ENCODE peak calls at places on chromosome X, in five cellular contexts. One of them, this sample, is unnamed. For H3K4me1, the result is how much of the 10 kb centered on the place peaks cover.

GRCh38 chrX:74500067-74500466 is 78.8 kb downstream of the SLC16A2 start:
- DNase-seq in hepatocyte: no peak
- DNase-seq in Peyer's patch: no peak
- DNase-seq in right cardiac atrium: no peak
- DNase-seq in heart right ventricle: no peak
- DNase-seq in this sample: no peak

GRCh38 chrX:53481093-53481492 is 46.9 kb upstream of the HSD17B10 start:
- DNase-seq in hepatocyte: no peak
- DNase-seq in Peyer's patch: no peak
- DNase-seq in right cardiac atrium: no peak
- DNase-seq in heart right ventricle: no peak
- DNase-seq in this sample: peak

GRCh38 chrX:34197946-34198345 is 65.8 kb upstream of the FAM47A start:
- DNase-seq in hepatocyte: peak
- DNase-seq in Peyer's patch: no peak
- DNase-seq in right cardiac atrium: no peak
- DNase-seq in heart right ventricle: no peak
- DNase-seq in this sample: no peak

GRCh38 chrX:21975827-21976226 is 35.3 kb downstream of the SMS start:
- DNase-seq in hepatocyte: peak
- DNase-seq in Peyer's patch: no peak
- DNase-seq in right cardiac atrium: no peak
- DNase-seq in heart right ventricle: no peak
- DNase-seq in this sample: no peak

GRCh38 chrX:65894138-65894537 is 145.7 kb downstream of the VSIG4 start:
- DNase-seq in hepatocyte: no peak
- DNase-seq in Peyer's patch: no peak
- DNase-seq in right cardiac atrium: no peak
- DNase-seq in heart right ventricle: no peak
- DNase-seq in this sample: no peak

GRCh38 chrX:38639730-38640129 is 78.4 kb downstream of the TSPAN7 start:
- DNase-seq in hepatocyte: no peak
- DNase-seq in Peyer's patch: no peak
- DNase-seq in right cardiac atrium: no peak
- DNase-seq in heart right ventricle: no peak
- DNase-seq in this sample: no peak

GRCh38 chrX:31271615-31272471 is 200.0 kb upstream of the FTHL17 start:
- DNase-seq in hepatocyte: no peak
- DNase-seq in Peyer's patch: no peak
- DNase-seq in right cardiac atrium: no peak
- DNase-seq in heart right ventricle: no peak
- DNase-seq in this sample: no peak

GRCh38 chrX:53717205-53717604 is 30.7 kb upstream of the HUWE1 start:
- DNase-seq in hepatocyte: no peak
- DNase-seq in Peyer's patch: no peak
- DNase-seq in right cardiac atrium: no peak
- DNase-seq in heart right ventricle: no peak
- DNase-seq in this sample: no peak

GRCh38 chrX:153628129-153628528 is 18.9 kb upstream of the DUSP9 start:
- DNase-seq in hepatocyte: no peak
- DNase-seq in Peyer's patch: no peak
- DNase-seq in right cardiac atrium: no peak
- DNase-seq in heart right ventricle: no peak
- DNase-seq in this sample: no peak

GRCh38 chrX:43349363-43349762 is 306.7 kb upstream of the MAOA start:
- DNase-seq in hepatocyte: peak
- DNase-seq in Peyer's patch: no peak
- DNase-seq in right cardiac atrium: no peak
- DNase-seq in heart right ventricle: no peak
- DNase-seq in this sample: peak

GRCh38 chrX:136304493-136304892 is 3.7 kb downstream of the ADGRG4 start:
- DNase-seq in hepatocyte: no peak
- DNase-seq in Peyer's patch: no peak
- DNase-seq in right cardiac atrium: no peak
- DNase-seq in heart right ventricle: no peak
- DNase-seq in this sample: no peak

GRCh38 chrX:130171446-130172126 is at the start of gene RAB33A:
- DNase-seq in hepatocyte: peak
- DNase-seq in Peyer's patch: peak
- DNase-seq in right cardiac atrium: peak
- DNase-seq in heart right ventricle: peak
- DNase-seq in this sample: no peak

GRCh38 chrX:2552621-2553297 is 52.0 kb upstream of the DHRSX start:
- DNase-seq in hepatocyte: peak
- DNase-seq in Peyer's patch: no peak
- DNase-seq in right cardiac atrium: no peak
- DNase-seq in heart right ventricle: no peak
- DNase-seq in this sample: no peak

GRCh38 chrX:49073641-49074575 is at the start of gene PRAF2:
- DNase-seq in hepatocyte: peak
- DNase-seq in Peyer's patch: peak
- DNase-seq in right cardiac atrium: peak
- DNase-seq in heart right ventricle: peak
- DNase-seq in this sample: peak

GRCh38 chrX:14095702-14096101 is 66.0 kb upstream of the GEMIN8 start:
- DNase-seq in hepatocyte: peak
- DNase-seq in Peyer's patch: peak
- DNase-seq in right cardiac atrium: peak
- DNase-seq in heart right ventricle: peak
- DNase-seq in this sample: peak

GRCh38 chrX:637660-638481 is 7.3 kb downstream of the SHOX start:
- DNase-seq in hepatocyte: no peak
- DNase-seq in Peyer's patch: no peak
- DNase-seq in right cardiac atrium: no peak
- DNase-seq in heart right ventricle: no peak
- DNase-seq in this sample: no peak

GRCh38 chrX:136652822-136653723 is 5.1 kb downstream of the CD40LG start:
- DNase-seq in hepatocyte: no peak
- DNase-seq in Peyer's patch: no peak
- DNase-seq in right cardiac atrium: no peak
- DNase-seq in heart right ventricle: no peak
- DNase-seq in this sample: no peak

GRCh38 chrX:53073115-53073581 is 9.0 kb upstream of the TSPYL2 start:
- DNase-seq in hepatocyte: no peak
- DNase-seq in Peyer's patch: no peak
- DNase-seq in right cardiac atrium: no peak
- DNase-seq in heart right ventricle: no peak
- DNase-seq in this sample: no peak

GRCh38 chrX:2401590-2402360 is 99.0 kb downstream of the DHRSX start:
- DNase-seq in hepatocyte: peak
- DNase-seq in Peyer's patch: no peak
- DNase-seq in right cardiac atrium: no peak
- DNase-seq in heart right ventricle: peak
- DNase-seq in this sample: no peak

GRCh38 chrX:7372843-7373525 is 225.0 kb upstream of the PUDP start:
- DNase-seq in hepatocyte: no peak
- DNase-seq in Peyer's patch: no peak
- DNase-seq in right cardiac atrium: no peak
- DNase-seq in heart right ventricle: no peak
- DNase-seq in this sample: no peak

GRCh38 chrX:39854772-39855747 is 242.7 kb downstream of the BCOR start:
- DNase-seq in hepatocyte: no peak
- DNase-seq in Peyer's patch: no peak
- DNase-seq in right cardiac atrium: no peak
- DNase-seq in heart right ventricle: no peak
- DNase-seq in this sample: peak

GRCh38 chrX:2928583-2929434 is at the start of gene ARSD:
- DNase-seq in hepatocyte: peak
- DNase-seq in Peyer's patch: peak
- DNase-seq in right cardiac atrium: peak
- DNase-seq in heart right ventricle: peak
- DNase-seq in this sample: peak

GRCh38 chrX:31038585-31039326 is 33.1 kb downstream of the FTHL17 start:
- DNase-seq in hepatocyte: peak
- DNase-seq in Peyer's patch: no peak
- DNase-seq in right cardiac atrium: no peak
- DNase-seq in heart right ventricle: peak
- DNase-seq in this sample: peak

GRCh38 chrX:30196322-30196721 is 19.0 kb upstream of the MAGEB2 start:
- DNase-seq in hepatocyte: peak
- DNase-seq in Peyer's patch: no peak
- DNase-seq in right cardiac atrium: no peak
- DNase-seq in heart right ventricle: no peak
- DNase-seq in this sample: no peak

DNA sequence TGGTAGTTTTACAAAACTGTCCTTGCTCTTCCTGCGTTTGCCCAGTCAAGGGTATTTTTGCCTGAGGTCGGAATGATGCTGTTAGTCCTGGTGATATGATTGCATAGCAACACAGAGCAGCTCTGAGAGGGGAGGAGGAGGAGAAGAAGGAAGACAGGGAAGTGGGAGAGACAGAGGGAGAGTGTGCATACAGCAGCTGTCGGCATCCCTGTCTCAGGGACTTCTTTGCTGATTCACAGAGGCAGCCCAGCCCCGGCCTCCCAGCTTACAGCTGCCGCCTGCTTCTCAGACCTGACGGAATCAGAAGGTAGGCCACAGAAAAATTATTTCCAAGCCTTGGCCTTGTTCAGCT is 230 bp downstream of the DRP2 start:
- DNase-seq in hepatocyte: peak
- DNase-seq in Peyer's patch: no peak
- DNase-seq in right cardiac atrium: no peak
- DNase-seq in heart right ventricle: no peak
- DNase-seq in this sample: no peak
- H3K4me3 ChIP-seq in hepatocyte: no peak
- H3K4me3 ChIP-seq in Peyer's patch: no peak
- H3K4me3 ChIP-seq in right cardiac atrium: no peak
- H3K4me3 ChIP-seq in heart right ventricle: no peak
- H3K4me3 ChIP-seq in this sample: no peak

GRCh38 chrX:55142206-55142918 is 53.5 kb downstream of the PAGE2 start:
- DNase-seq in hepatocyte: peak
- DNase-seq in Peyer's patch: no peak
- DNase-seq in right cardiac atrium: no peak
- DNase-seq in heart right ventricle: no peak
- DNase-seq in this sample: peak
- H3K27ac ChIP-seq in hepatocyte: peak
- H3K27ac ChIP-seq in Peyer's patch: no peak
- H3K27ac ChIP-seq in right cardiac atrium: no peak
- H3K27ac ChIP-seq in heart right ventricle: no peak
- H3K27ac ChIP-seq in this sample: peak

GRCh38 chrX:107751127-107751526 is 24.5 kb downstream of the TSC22D3 start:
- DNase-seq in hepatocyte: no peak
- DNase-seq in Peyer's patch: no peak
- DNase-seq in right cardiac atrium: no peak
- DNase-seq in heart right ventricle: no peak
- DNase-seq in this sample: no peak
- H3K4me1 ChIP-seq in hepatocyte: under half
- H3K4me1 ChIP-seq in Peyer's patch: under half
- H3K4me1 ChIP-seq in right cardiac atrium: under half
- H3K4me1 ChIP-seq in heart right ventricle: half or more
- H3K4me1 ChIP-seq in this sample: under half

GRCh38 chrX:139971394-139971749 is 6.1 kb upstream of the CXorf66 start:
- DNase-seq in hepatocyte: no peak
- DNase-seq in Peyer's patch: no peak
- DNase-seq in right cardiac atrium: no peak
- DNase-seq in heart right ventricle: no peak
- DNase-seq in this sample: no peak
- H3K4me3 ChIP-seq in hepatocyte: no peak
- H3K4me3 ChIP-seq in Peyer's patch: no peak
- H3K4me3 ChIP-seq in right cardiac atrium: no peak
- H3K4me3 ChIP-seq in heart right ventricle: no peak
- H3K4me3 ChIP-seq in this sample: no peak

DNA sequence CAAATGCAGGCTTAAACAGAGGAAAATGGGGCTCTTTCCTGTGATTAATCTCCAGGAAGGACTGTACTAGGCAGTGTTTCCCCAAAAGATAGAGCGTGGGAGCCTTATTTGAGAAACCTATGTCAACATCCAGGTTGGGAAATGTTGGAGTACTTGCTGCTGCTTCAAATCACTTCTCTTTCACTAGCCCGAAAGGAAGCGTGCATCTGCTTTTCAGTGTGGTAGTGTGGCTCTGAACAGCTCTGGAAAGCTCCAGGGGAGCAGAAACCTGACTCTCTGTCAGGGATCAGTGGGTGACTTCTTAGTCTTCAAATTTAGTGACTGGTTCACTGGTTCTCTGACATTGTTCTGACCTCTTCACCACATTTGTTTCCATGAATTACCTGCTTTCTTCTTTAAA is 36.8 kb downstream of the DLG3 start:
- DNase-seq in hepatocyte: no peak
- DNase-seq in Peyer's patch: no peak
- DNase-seq in right cardiac atrium: no peak
- DNase-seq in heart right ventricle: no peak
- DNase-seq in this sample: no peak
- H3K27ac ChIP-seq in hepatocyte: peak
- H3K27ac ChIP-seq in Peyer's patch: peak
- H3K27ac ChIP-seq in right cardiac atrium: peak
- H3K27ac ChIP-seq in heart right ventricle: peak
- H3K27ac ChIP-seq in this sample: peak

GRCh38 chrX:134880866-134881265 is 109.9 kb upstream of the SMIM10 start:
- DNase-seq in hepatocyte: no peak
- DNase-seq in Peyer's patch: no peak
- DNase-seq in right cardiac atrium: no peak
- DNase-seq in heart right ventricle: no peak
- DNase-seq in this sample: no peak

GRCh38 chrX:134883134-134883700 is 107.6 kb upstream of the SMIM10 start:
- DNase-seq in hepatocyte: no peak
- DNase-seq in Peyer's patch: no peak
- DNase-seq in right cardiac atrium: no peak
- DNase-seq in heart right ventricle: no peak
- DNase-seq in this sample: no peak

GRCh38 chrX:134886201-134886600 is 104.6 kb upstream of the SMIM10 start:
- DNase-seq in hepatocyte: peak
- DNase-seq in Peyer's patch: no peak
- DNase-seq in right cardiac atrium: no peak
- DNase-seq in heart right ventricle: no peak
- DNase-seq in this sample: no peak

DNA sequence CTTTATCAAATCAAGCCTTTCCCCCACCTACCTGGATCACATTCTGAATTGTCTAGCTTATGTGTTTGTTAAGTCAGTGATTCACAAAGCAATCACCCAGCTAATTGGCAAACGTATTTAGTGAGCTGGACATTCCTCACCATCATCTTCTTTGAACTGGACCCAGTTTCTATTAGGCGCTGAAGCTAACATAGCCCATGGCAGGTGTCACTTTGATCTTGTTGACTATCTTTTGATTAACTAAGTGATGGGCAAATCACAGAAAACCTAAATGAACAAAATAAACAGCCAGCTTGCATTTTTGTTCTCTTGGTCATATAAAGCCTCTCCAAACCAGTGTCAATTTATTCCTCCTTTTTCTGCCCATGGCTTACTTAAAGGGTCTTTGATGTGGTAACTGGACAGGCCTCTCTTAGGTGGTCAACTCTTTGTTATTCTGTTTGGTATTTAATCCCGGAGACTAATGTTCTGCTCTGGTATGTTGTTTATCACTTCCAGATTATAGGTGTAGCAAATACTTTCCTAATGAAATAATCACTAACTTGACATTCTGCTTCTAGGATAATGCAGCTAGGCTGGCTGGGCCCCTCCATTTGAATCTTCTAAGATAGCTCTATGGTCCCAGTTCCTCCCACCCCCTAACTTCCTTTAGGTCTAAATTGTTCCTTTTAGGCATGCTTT is 105.3 kb upstream of the SMIM10 start:
- DNase-seq in hepatocyte: no peak
- DNase-seq in Peyer's patch: no peak
- DNase-seq in right cardiac atrium: no peak
- DNase-seq in heart right ventricle: no peak
- DNase-seq in this sample: no peak
- H3K4me1 ChIP-seq in hepatocyte: under half
- H3K4me1 ChIP-seq in Peyer's patch: under half
- H3K4me1 ChIP-seq in right cardiac atrium: under half
- H3K4me1 ChIP-seq in heart right ventricle: under half
- H3K4me1 ChIP-seq in this sample: under half

GRCh38 chrX:120671963-120672362 is 42.1 kb upstream of the C1GALT1C1 start:
- DNase-seq in hepatocyte: no peak
- DNase-seq in Peyer's patch: no peak
- DNase-seq in right cardiac atrium: no peak
- DNase-seq in heart right ventricle: no peak
- DNase-seq in this sample: no peak
- H3K4me3 ChIP-seq in hepatocyte: no peak
- H3K4me3 ChIP-seq in Peyer's patch: no peak
- H3K4me3 ChIP-seq in right cardiac atrium: no peak
- H3K4me3 ChIP-seq in heart right ventricle: no peak
- H3K4me3 ChIP-seq in this sample: no peak